ENCODE peak calls at places on chromosomes 11 and 22, in six cellular contexts. I, O, C, D, A and T are unnamed samples.

GRCh38 chr11:57335023-57335342 is 709 bp downstream of the SSRP1 start:
- DNase-seq in I (no peak), O (no peak), C (no peak), D (no peak), A (no peak), T (no peak)

GRCh38 chr11:117239295-117239694 is 6.8 kb downstream of the RNF214 start:
- DNase-seq in I (peak), O (no peak), C (no peak), D (peak), A (no peak), T (peak)

GRCh38 chr11:74138021-74138420 is 32.8 kb downstream of the C2CD3 start:
- DNase-seq in I (peak), O (no peak), C (no peak), D (peak), A (no peak), T (no peak)

GRCh38 chr22:46113910-46114517 is 36.3 kb upstream of the PPARA start:
- DNase-seq in I (no peak), O (no peak), C (peak), D (no peak), A (no peak), T (no peak)

GRCh38 chr11:12811861-12812260 is 137.6 kb downstream of the TEAD1 start:
- DNase-seq in I (no peak), O (no peak), C (no peak), D (no peak), A (no peak), T (no peak)

GRCh38 chr11:10351768-10352641 is 47.1 kb downstream of the ADM start:
- DNase-seq in I (peak), O (peak), C (peak), D (peak), A (peak), T (peak)

GRCh38 chr11:115191761-115192160 is 312.5 kb downstream of the CADM1 start:
- DNase-seq in I (peak), O (no peak), C (no peak), D (no peak), A (no peak), T (no peak)

GRCh38 chr11:76637491-76638266 is 32.9 kb downstream of the LRRC32 start:
- DNase-seq in I (no peak), O (peak), C (peak), D (no peak), A (peak), T (no peak)

GRCh38 chr11:132472411-132473205 is 1059.7 kb downstream of the OPCML start:
- DNase-seq in I (no peak), O (no peak), C (no peak), D (no peak), A (no peak), T (no peak)

GRCh38 chr22:47284360-47284759 is 521.9 kb downstream of the TBC1D22A start:
- DNase-seq in I (no peak), O (no peak), C (no peak), D (no peak), A (no peak), T (no peak)

GRCh38 chr11:75558939-75559843 is 2.9 kb upstream of the SERPINH1 start:
- DNase-seq in I (peak), O (peak), C (peak), D (no peak), A (no peak), T (no peak)

GRCh38 chr11:121035169-121035755 is 11.4 kb downstream of the TBCEL start:
- DNase-seq in I (no peak), O (no peak), C (no peak), D (no peak), A (no peak), T (no peak)

GRCh38 chr11:126375726-126376125 is 20.2 kb downstream of the ST3GAL4 start:
- DNase-seq in I (peak), O (no peak), C (no peak), D (no peak), A (no peak), T (no peak)

GRCh38 chr11:102111787-102112653 is 1.8 kb downstream of the YAP1 start:
- DNase-seq in I (peak), O (peak), C (peak), D (peak), A (peak), T (peak)

GRCh38 chr11:27718853-27719574 is 18.8 kb upstream of the BDNF start:
- DNase-seq in I (peak), O (peak), C (no peak), D (peak), A (no peak), T (peak)

GRCh38 chr11:43419460-43419859 is 60.7 kb downstream of the TTC17 start:
- DNase-seq in I (peak), O (no peak), C (no peak), D (peak), A (no peak), T (no peak)

GRCh38 chr11:11582261-11582701 is 39.5 kb downstream of the GALNT18 start:
- DNase-seq in I (no peak), O (no peak), C (no peak), D (no peak), A (no peak), T (no peak)

GRCh38 chr11:46534713-46535112 is 59.1 kb downstream of the AMBRA1 start:
- DNase-seq in I (no peak), O (no peak), C (no peak), D (no peak), A (no peak), T (no peak)

GRCh38 chr22:22479999-22480532 is 28.5 kb downstream of the ZNF280B start:
- DNase-seq in I (peak), O (no peak), C (no peak), D (no peak), A (no peak), T (no peak)

GRCh38 chr22:40210814-40211213 is 33.1 kb downstream of the TNRC6B start:
- DNase-seq in I (no peak), O (peak), C (no peak), D (no peak), A (no peak), T (no peak)

GRCh38 chr11:114315749-114316368 is 19.7 kb downstream of the NNMT start:
- DNase-seq in I (no peak), O (no peak), C (no peak), D (peak), A (no peak), T (no peak)

GRCh38 chr11:38839076-38839475 is 2241.0 kb upstream of the RAG2 start:
- DNase-seq in I (no peak), O (no peak), C (no peak), D (no peak), A (no peak), T (no peak)

GRCh38 chr11:126355926-126356897 is 726 bp downstream of the ST3GAL4 start:
- DNase-seq in I (no peak), O (peak), C (peak), D (no peak), A (peak), T (peak)

GRCh38 chr11:130827697-130828377 is 88.4 kb downstream of the SNX19 start:
- DNase-seq in I (peak), O (peak), C (peak), D (peak), A (no peak), T (peak)

GRCh38 chr11:13668957-13669521 is 571 bp downstream of the FAR1 start:
- DNase-seq in I (peak), O (peak), C (peak), D (peak), A (no peak), T (peak)

GRCh38 chr11:112364962-112365481 is 104.4 kb upstream of the PLET1 start:
- DNase-seq in I (peak), O (no peak), C (no peak), D (peak), A (no peak), T (no peak)

GRCh38 chr11:13666708-13667107 is 1.8 kb upstream of the FAR1 start:
- DNase-seq in I (no peak), O (no peak), C (no peak), D (no peak), A (no peak), T (no peak)

GRCh38 chr22:48254311-48254873 is 1491.9 kb downstream of the TBC1D22A start:
- DNase-seq in I (no peak), O (no peak), C (no peak), D (peak), A (no peak), T (no peak)

GRCh38 chr11:128735935-128736610 is 42.2 kb downstream of the FLI1 start:
- DNase-seq in I (no peak), O (no peak), C (no peak), D (no peak), A (no peak), T (no peak)

GRCh38 chr22:20858615-20859416 is at the start of the genes PI4KA and SNAP29:
- DNase-seq in I (peak), O (peak), C (peak), D (peak), A (peak), T (peak)
- TF ChIP-seq POLR2A in I (peak), O (peak), C (no peak), D (peak), A (no peak), T (peak)

GRCh38 chr11:68004551-68005335 is 846 bp upstream of the UNC93B1 start:
- DNase-seq in I (no peak), O (peak), C (peak), D (no peak), A (no peak), T (no peak)

GRCh38 chr11:68002943-68003845 is 703 bp downstream of the UNC93B1 start:
- DNase-seq in I (no peak), O (peak), C (no peak), D (peak), A (no peak), T (no peak)

GRCh38 chr11:68002575-68002942 is 1.3 kb downstream of the UNC93B1 start:
- DNase-seq in I (no peak), O (peak), C (no peak), D (no peak), A (no peak), T (no peak)

GRCh38 chr11:68006606-68007166 is 2.8 kb upstream of the UNC93B1 start:
- DNase-seq in I (no peak), O (no peak), C (no peak), D (no peak), A (no peak), T (no peak)

GRCh38 chr11:68003846-68004550 is at the start of gene UNC93B1:
- DNase-seq in I (peak), O (peak), C (peak), D (peak), A (peak), T (peak)
- TF ChIP-seq POLR2A in I (no peak), O (peak), C (no peak), D (peak), A (peak), T (peak)

GRCh38 chr22:37566329-37566837 is 6.1 kb downstream of the CDC42EP1 start:
- DNase-seq in I (no peak), O (no peak), C (peak), D (no peak), A (no peak), T (no peak)

GRCh38 chr22:37563153-37564081 is 3.1 kb downstream of the CDC42EP1 start:
- DNase-seq in I (peak), O (peak), C (peak), D (peak), A (peak), T (peak)

GRCh38 chr22:37565830-37566229 is 5.5 kb downstream of the CDC42EP1 start:
- DNase-seq in I (no peak), O (no peak), C (no peak), D (no peak), A (no peak), T (no peak)

GRCh38 chr22:37562049-37562784 is 1.9 kb downstream of the CDC42EP1 start:
- DNase-seq in I (no peak), O (no peak), C (no peak), D (no peak), A (no peak), T (no peak)

DNA sequence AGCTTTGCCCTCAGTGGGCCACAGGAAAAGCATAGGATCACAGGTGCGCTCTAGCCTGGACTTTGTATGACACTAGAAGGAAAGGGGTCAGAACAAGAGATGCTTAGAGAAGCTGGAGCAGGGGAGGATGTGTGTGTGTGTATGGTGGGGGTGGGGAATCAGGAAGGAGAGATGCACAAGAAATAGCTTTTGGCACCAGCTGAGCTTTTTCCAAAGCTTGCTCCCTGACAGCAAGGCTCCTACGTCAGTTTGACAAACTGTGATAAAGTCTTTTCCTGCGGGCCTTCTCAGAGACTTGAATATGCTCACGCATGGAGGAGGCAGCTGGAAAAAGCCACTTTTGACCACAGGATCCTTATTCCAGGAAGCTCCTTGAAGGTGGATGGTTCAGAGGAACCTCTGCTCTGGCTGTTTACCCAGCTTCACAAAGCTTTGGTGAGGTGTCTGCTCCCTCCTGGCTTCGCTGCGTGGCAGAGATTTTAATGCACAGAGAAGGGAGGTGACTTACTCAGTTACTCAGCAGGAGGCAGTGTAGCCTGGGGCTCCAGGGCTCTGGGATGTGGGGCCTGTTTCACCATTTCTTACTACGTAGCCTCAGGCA is 3.9 kb downstream of the CDC42EP1 start:
- DNase-seq in I (peak), O (peak), C (no peak), D (no peak), A (no peak), T (no peak)
- TF ChIP-seq POLR2A in I (no peak), O (no peak), C (no peak), D (no peak), A (no peak), T (no peak)

GRCh38 chr22:24097961-24098391 is 83.3 kb upstream of the SUSD2 start:
- DNase-seq in I (no peak), O (no peak), C (no peak), D (no peak), A (no peak), T (no peak)
- TF ChIP-seq POLR2A in I (no peak), O (no peak), C (no peak), D (no peak), A (no peak), T (no peak)

GRCh38 chr22:38316340-38317236 is 645 bp downstream of the CSNK1E start:
- DNase-seq in I (peak), O (peak), C (peak), D (peak), A (no peak), T (peak)
- TF ChIP-seq POLR2A in I (peak), O (peak), C (no peak), D (no peak), A (no peak), T (no peak)

GRCh38 chr22:38864361-38865191 is 7.4 kb downstream of the CBX6 start:
- DNase-seq in I (no peak), O (peak), C (peak), D (no peak), A (no peak), T (no peak)
- TF ChIP-seq POLR2A in I (no peak), O (no peak), C (no peak), D (no peak), A (no peak), T (no peak)

DNA sequence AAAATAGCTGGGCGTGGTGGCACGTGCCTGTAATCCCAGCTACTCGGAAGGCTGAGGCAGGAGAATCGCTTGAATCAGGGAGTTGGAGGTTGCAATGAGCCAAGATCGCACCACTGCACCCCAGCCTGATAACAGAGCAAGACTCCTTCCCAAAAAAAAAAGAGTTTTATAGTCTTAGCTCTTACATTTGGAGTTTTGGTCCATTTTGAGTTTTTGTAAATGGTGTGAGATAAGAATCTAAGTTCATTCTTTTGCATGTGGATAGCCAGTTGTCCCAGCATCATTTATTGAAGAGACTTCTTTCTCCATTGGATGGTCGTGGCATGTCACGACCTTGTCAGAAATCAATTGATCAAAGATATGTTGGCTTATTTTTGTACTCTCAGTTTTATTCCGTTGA is 34.6 kb downstream of the RNF121 start:
- DNase-seq in I (no peak), O (no peak), C (no peak), D (no peak), A (no peak), T (no peak)
- TF ChIP-seq POLR2A in I (no peak), O (no peak), C (no peak), D (no peak), A (no peak), T (no peak)

DNA sequence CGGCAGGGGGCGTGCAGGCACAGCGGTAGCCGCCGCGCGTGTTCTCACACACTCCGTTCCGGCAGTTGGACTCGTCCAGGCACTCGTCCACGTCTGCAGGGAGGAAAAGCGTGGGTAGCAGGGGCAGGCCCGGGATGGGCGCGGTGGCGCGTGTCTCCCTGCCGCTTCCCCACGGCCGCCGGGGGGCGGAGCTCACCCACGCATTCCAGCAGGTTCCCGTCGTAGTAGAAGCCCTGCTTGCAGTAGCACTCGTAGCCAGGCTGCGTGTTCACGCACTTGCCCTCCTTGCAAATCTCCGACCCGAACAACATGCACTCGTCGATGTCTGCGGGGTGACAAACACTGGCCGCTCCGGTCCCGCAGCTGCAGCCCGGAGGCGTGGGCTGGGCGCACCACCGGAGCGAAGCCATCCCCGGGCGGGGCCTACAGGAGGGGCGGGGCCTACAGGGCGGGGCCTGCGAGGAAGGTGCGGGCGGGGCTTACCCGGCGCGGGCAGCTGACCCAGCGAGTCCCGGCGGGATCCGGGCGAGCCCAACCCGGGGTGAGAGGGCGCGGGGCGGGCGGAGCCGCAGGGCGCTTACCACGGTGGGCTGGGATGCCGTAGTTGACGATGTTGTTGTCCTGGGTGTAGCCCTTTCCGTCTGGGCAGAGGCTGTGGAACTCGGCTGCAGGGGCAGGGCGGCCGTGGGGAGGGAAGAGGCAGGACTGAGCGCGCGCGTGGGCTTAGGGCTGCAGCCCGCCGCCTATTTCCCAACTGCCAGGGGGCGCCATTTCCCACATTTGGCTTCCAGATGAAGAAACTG is 15.6 kb downstream of the SCYL1 start:
- DNase-seq in I (peak), O (peak), C (peak), D (peak), A (peak), T (peak)
- TF ChIP-seq POLR2A in I (no peak), O (peak), C (no peak), D (peak), A (no peak), T (no peak)

GRCh38 chr11:105741488-105742020 is 131.7 kb downstream of the GRIA4 start:
- DNase-seq in I (no peak), O (no peak), C (no peak), D (no peak), A (no peak), T (no peak)
- TF ChIP-seq POLR2A in I (no peak), O (no peak), C (no peak), D (no peak), A (no peak), T (no peak)